ENCODE peak calls at places on chromosomes 16 and 17, in nine cellular contexts. K, B, G, D, I, C, Y, L and M are unnamed samples.

GRCh38 chr16:79401782-79402181 is 198.8 kb downstream of the MAF start:
- DNase-seq in K (no peak), B (no peak), G (no peak), D (no peak), I (no peak), C (no peak), Y (no peak), L (no peak), M (no peak)

GRCh38 chr17:48804936-48805411 is 12.1 kb downstream of the TTLL6 start:
- DNase-seq in K (peak; percentile 88), B (peak; percentile 63), G (peak; percentile 57), D (peak; percentile 74), I (peak; percentile 71), C (peak; percentile 77), Y (no peak), L (peak; percentile 76), M (peak; percentile 61)

GRCh38 chr17:40110026-40110425 is 9.6 kb upstream of the NR1D1 start:
- DNase-seq in K (no peak), B (no peak), G (no peak), D (peak; percentile 55), I (no peak), C (no peak), Y (no peak), L (no peak), M (no peak)

GRCh38 chr16:27892879-27893278 is 170.6 kb downstream of the GSG1L start:
- DNase-seq in K (no peak), B (no peak), G (no peak), D (no peak), I (no peak), C (peak; percentile 6), Y (no peak), L (no peak), M (no peak)

GRCh38 chr16:85384831-85385462 is 228.2 kb upstream of the GSE1 start:
- DNase-seq in K (no peak), B (peak; percentile 75), G (no peak), D (peak; percentile 62), I (peak; percentile 69), C (no peak), Y (no peak), L (peak; percentile 72), M (no peak)

GRCh38 chr16:69107311-69107962 is 2.0 kb downstream of the HAS3 start:
- DNase-seq in K (peak; percentile 46), B (no peak), G (no peak), D (no peak), I (peak; percentile 61), C (no peak), Y (no peak), L (peak; percentile 72), M (no peak)

GRCh38 chr16:69307856-69308255 is 3.3 kb upstream of the VPS4A start:
- DNase-seq in K (no peak), B (no peak), G (no peak), D (no peak), I (no peak), C (no peak), Y (no peak), L (no peak), M (no peak)

GRCh38 chr16:89034573-89034961 is 57.6 kb upstream of the CBFA2T3 start:
- DNase-seq in K (no peak), B (no peak), G (no peak), D (no peak), I (no peak), C (no peak), Y (no peak), L (no peak), M (no peak)

GRCh38 chr17:46823657-46824056 is 5.2 kb upstream of the WNT3 start:
- DNase-seq in K (no peak), B (no peak), G (no peak), D (no peak), I (no peak), C (no peak), Y (no peak), L (no peak), M (no peak)

GRCh38 chr17:4249452-4250029 is 14.2 kb downstream of the ANKFY1 start:
- DNase-seq in K (peak; percentile 58), B (no peak), G (no peak), D (no peak), I (no peak), C (no peak), Y (no peak), L (no peak), M (no peak)

GRCh38 chr16:19294156-19294649 is 8.7 kb downstream of the CLEC19A start:
- DNase-seq in K (no peak), B (no peak), G (no peak), D (peak; percentile 72), I (peak; percentile 64), C (no peak), Y (no peak), L (peak; percentile 37), M (peak; percentile 46)

GRCh38 chr16:63933841-63934240 is 1188.0 kb downstream of the CDH11 start:
- DNase-seq in K (no peak), B (no peak), G (no peak), D (no peak), I (no peak), C (no peak), Y (no peak), L (no peak), M (no peak)

GRCh38 chr17:75549246-75550138 is 24.0 kb downstream of the LLGL2 start:
- DNase-seq in K (no peak), B (peak; percentile 87), G (no peak), D (no peak), I (peak; percentile 69), C (peak; percentile 63), Y (no peak), L (peak; percentile 87), M (no peak)

GRCh38 chr16:55376045-55376444 is 52.0 kb downstream of the IRX6 start:
- DNase-seq in K (no peak), B (no peak), G (no peak), D (no peak), I (no peak), C (no peak), Y (no peak), L (no peak), M (no peak)

GRCh38 chr17:2980904-2981246 is 82.5 kb downstream of the OR1D5 start:
- DNase-seq in K (no peak), B (no peak), G (no peak), D (peak; percentile 20), I (no peak), C (no peak), Y (no peak), L (no peak), M (no peak)

GRCh38 chr16:66881014-66881417 is 701 bp downstream of the PDP2 start:
- DNase-seq in K (no peak), B (no peak), G (no peak), D (no peak), I (no peak), C (no peak), Y (no peak), L (no peak), M (no peak)

DNA sequence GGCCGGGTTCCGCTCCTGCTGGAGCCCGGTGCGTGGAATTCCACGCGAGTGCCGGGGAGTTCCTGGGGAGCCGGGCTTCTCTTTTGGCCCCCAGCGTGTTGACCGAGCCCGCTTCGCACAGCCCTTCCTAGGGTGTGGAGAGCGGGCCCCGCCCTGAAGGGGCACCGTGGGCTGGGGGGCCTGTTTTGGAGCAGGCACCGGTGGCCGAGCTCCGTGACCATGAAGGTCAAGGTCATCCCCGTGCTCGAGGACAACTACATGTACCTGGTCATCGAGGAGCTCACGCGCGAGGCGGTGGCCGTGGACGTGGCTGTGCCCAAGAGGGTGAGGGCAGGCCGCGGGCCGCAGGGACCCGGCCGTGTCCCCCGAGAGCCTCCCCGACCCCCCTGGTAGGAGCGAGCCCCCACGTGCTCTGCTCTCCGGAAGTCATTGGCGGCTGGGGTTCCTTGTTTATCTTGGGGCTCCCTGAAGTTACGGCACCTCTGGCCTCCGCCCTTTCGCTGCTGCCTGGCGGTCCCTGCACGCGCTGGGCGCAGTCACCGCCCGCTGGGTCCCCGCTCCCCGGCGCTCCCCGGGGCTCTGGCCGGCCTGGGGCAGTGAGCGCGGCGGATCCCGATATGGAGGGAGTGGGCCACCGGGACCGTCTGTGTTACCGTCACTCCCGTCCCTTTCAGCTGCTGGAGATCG is 528 bp downstream of the HAGHL start:
- DNase-seq in K (peak; percentile 64), B (no peak), G (no peak), D (no peak), I (no peak), C (no peak), Y (no peak), L (peak; percentile 36), M (no peak)
- TF ChIP-seq POLR2AphosphoS5 in K (no peak), B (no peak), G (no peak), D (peak; percentile 13), I (no peak), C (peak; percentile 47), Y (peak; percentile 10), L (no peak), M (no peak)

GRCh38 chr16:4694664-4695451 is 1.5 kb downstream of the NUDT16L1 start:
- DNase-seq in K (peak; percentile 58), B (no peak), G (no peak), D (peak; percentile 74), I (peak; percentile 71), C (no peak), Y (no peak), L (no peak), M (no peak)
- TF ChIP-seq POLR2AphosphoS5 in K (no peak), B (no peak), G (no peak), D (no peak), I (no peak), C (no peak), Y (no peak), L (no peak), M (no peak)

GRCh38 chr17:19004601-19005441 is at the start of gene FAM83G:
- DNase-seq in K (peak; percentile 86), B (peak; percentile 80), G (no peak), D (peak; percentile 84), I (no peak), C (peak; percentile 51), Y (peak; percentile 28), L (peak; percentile 92), M (peak; percentile 87)
- TF ChIP-seq POLR2AphosphoS5 in K (no peak), B (no peak), G (no peak), D (peak; percentile 51), I (no peak), C (peak; percentile 84), Y (peak; percentile 59), L (peak; percentile 63), M (no peak)

DNA sequence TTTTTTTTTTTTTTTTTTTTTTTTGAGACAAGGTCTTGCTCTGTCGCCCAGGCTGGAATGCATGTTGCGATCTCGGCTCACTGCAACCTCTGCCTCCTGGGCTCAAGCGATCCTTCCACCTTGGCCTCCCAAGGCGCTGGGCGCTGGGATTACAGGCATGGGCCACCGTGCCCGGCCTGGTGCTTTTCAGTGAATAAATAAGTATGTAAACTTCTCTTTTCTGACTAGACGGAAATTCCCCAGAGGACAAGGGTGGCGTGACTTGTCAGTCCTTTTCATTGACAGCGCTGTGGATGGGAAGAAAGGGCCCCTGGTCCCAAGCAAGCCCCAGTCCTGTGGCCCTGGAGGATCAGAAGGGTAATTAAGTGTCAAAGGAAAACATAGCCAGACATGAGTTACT is 9.6 kb upstream of the SPN start:
- DNase-seq in K (no peak), B (no peak), G (no peak), D (no peak), I (no peak), C (no peak), Y (no peak), L (no peak), M (no peak)
- TF ChIP-seq POLR2AphosphoS5 in K (no peak), B (no peak), G (no peak), D (no peak), I (no peak), C (no peak), Y (no peak), L (no peak), M (no peak)